ENCODE peak calls at places on chromosome 14, in eight cellular contexts. W is cardiac muscle cell; R is endothelial cell of umbilical vein; A is CD8-positive, alpha-beta memory T cell; G is HepG2; P is H9; E is CD4-positive, CD25-positive, alpha-beta regulatory T cell; X is spleen. C is an unnamed sample.
A peak's percentile ranks its signal among the peaks of the same experiment; 100 is the strongest.

GRCh38 chr14:50862171-50862570 is 9.7 kb upstream of the ABHD12B start:
- DNase-seq in X (no peak), P (no peak), W (peak; percentile 74), E (no peak), G (peak; percentile 31), A (no peak), R (no peak), C (no peak)

GRCh38 chr14:52402812-52403526 is 88.9 kb downstream of the PTGER2 start:
- DNase-seq in A (no peak), W (peak; percentile 41), G (no peak), R (no peak), X (no peak), P (no peak), E (no peak), C (peak; percentile 27)

GRCh38 chr14:64724578-64724930 is 20.3 kb downstream of the PLEKHG3 start:
- DNase-seq in E (no peak), P (no peak), G (no peak), W (no peak), A (no peak), X (peak; percentile 51), R (no peak), C (no peak)

GRCh38 chr14:21406213-21406612 is 22.4 kb upstream of the SUPT16H start:
- DNase-seq in X (no peak), R (no peak), G (no peak), W (no peak), A (no peak), P (no peak), E (no peak), C (no peak)

GRCh38 chr14:37859177-37859576 is 263.7 kb downstream of the TTC6 start:
- DNase-seq in E (no peak), W (no peak), X (no peak), A (no peak), R (no peak), G (no peak), P (no peak), C (no peak)

GRCh38 chr14:73273799-73274198 is 36.5 kb downstream of the PAPLN start:
- DNase-seq in E (no peak), A (no peak), X (no peak), P (no peak), G (no peak), R (no peak), W (no peak), C (no peak)

GRCh38 chr14:61568572-61569011 is 126.7 kb upstream of the HIF1A start:
- DNase-seq in P (peak; percentile 72), R (no peak), G (no peak), X (peak; percentile 95), E (peak; percentile 8), W (no peak), A (peak; percentile 10), C (no peak)

GRCh38 chr14:103848720-103849077 is 1.3 kb upstream of the PPP1R13B start:
- DNase-seq in A (no peak), G (no peak), W (no peak), P (no peak), X (no peak), E (no peak), R (no peak), C (no peak)

GRCh38 chr14:64509036-64509435 is 4.5 kb downstream of the ZBTB1 start:
- DNase-seq in G (peak; percentile 59), R (no peak), E (no peak), P (peak; percentile 67), W (no peak), A (no peak), X (no peak), C (no peak)

GRCh38 chr14:26088260-26088659 is 509.6 kb downstream of the NOVA1 start:
- DNase-seq in X (no peak), G (no peak), E (no peak), W (no peak), R (no peak), A (no peak), P (peak; percentile 36), C (no peak)

GRCh38 chr14:52354257-52354656 is 40.1 kb downstream of the PTGER2 start:
- DNase-seq in P (no peak), X (no peak), R (no peak), A (no peak), E (no peak), W (no peak), G (no peak), C (no peak)

GRCh38 chr14:99952453-99952852 is 112.8 kb upstream of the EVL start:
- DNase-seq in X (no peak), E (no peak), A (no peak), P (no peak), W (no peak), R (no peak), G (no peak), C (no peak)

GRCh38 chr14:100488057-100488456 is 99.2 kb downstream of the BEGAIN start:
- DNase-seq in A (no peak), X (no peak), W (no peak), P (no peak), G (no peak), E (no peak), R (no peak), C (no peak)

GRCh38 chr14:105333020-105333490 is 18.5 kb downstream of the PACS2 start:
- DNase-seq in P (no peak), X (no peak), E (no peak), A (no peak), R (no peak), G (no peak), W (no peak), C (no peak)

GRCh38 chr14:102819176-102819628 is 42.0 kb downstream of the TRAF3 start:
- DNase-seq in W (no peak), E (peak; percentile 43), A (peak; percentile 16), G (peak; percentile 77), X (peak; percentile 81), R (no peak), P (no peak), C (no peak)

GRCh38 chr14:57008534-57008933 is 198.3 kb upstream of the OTX2 start:
- DNase-seq in X (no peak), G (no peak), W (no peak), A (no peak), E (no peak), P (no peak), R (no peak), C (no peak)

GRCh38 chr14:19878029-19878642 is 3.2 kb downstream of the OR4K2 start:
- DNase-seq in X (no peak), G (peak; percentile 30), P (no peak), A (no peak), W (no peak), R (no peak), E (no peak), C (no peak)

GRCh38 chr14:67441672-67442071 is 29.7 kb upstream of the PLEK2 start:
- DNase-seq in W (no peak), R (no peak), E (no peak), G (no peak), X (no peak), P (no peak), A (no peak), C (no peak)

GRCh38 chr14:67447033-67447381 is 35.0 kb upstream of the PLEK2 start:
- DNase-seq in R (no peak), W (no peak), A (no peak), E (no peak), G (no peak), X (no peak), P (no peak), C (no peak)

GRCh38 chr14:67446371-67447032 is 34.5 kb upstream of the PLEK2 start:
- DNase-seq in G (no peak), X (no peak), A (no peak), E (no peak), P (no peak), R (no peak), W (peak; percentile 12), C (no peak)

GRCh38 chr14:67442139-67442906 is 30.4 kb upstream of the PLEK2 start:
- DNase-seq in X (no peak), P (no peak), W (no peak), A (no peak), R (no peak), G (no peak), E (no peak), C (no peak)

DNA sequence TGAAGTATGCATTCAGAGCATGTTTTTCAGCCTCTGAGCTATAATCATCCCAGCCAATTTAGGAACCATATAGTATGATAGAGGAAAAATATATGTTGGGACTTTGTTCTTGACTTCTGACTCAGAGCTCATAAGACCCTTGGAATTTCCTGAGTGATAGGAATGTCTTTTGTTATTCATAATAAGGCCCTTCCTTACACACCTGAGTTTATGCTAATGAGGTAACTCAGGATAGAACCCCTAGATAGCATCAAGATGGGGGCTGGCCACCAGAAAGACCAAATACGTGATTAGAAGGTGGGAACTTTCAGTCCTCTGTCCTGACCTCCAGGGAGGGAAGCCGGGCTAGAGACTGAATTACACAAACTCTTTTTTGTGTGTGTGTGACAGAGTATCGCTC is 32.4 kb upstream of the PLEK2 start:
- DNase-seq in G (no peak), X (no peak), W (no peak), P (no peak), E (no peak), R (no peak), A (no peak), C (peak; percentile 26)
- H3K27ac ChIP-seq in G (no peak overlapping the region), X (no peak overlapping the region), W (no peak overlapping the region), P (peak overlapping the region; percentile 47), E (no peak overlapping the region), R (no peak overlapping the region), A (no peak overlapping the region), C (peak overlapping the region; percentile 86)

DNA sequence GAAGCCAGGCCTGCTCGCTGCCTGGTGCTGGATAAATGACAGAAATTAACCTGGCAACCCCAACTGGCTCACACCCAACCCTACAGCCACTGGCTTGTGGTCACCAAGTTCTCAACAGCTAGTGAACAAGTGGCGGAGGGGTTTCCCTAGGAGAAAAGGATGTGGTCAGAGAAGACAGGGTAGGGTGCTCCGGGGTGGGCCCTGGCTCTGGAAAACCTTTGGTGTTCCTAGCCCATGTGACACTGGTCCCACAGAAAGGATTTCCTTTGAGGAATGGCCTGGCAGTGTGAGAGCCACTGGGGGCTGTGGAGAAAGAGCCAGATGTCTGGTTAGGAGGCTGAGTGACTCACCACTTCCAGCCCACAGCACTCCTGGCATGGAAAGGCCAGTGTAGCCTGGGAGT is 8.7 kb downstream of the SYNE3 start:
- DNase-seq in X (peak; percentile 72), A (no peak), W (peak; percentile 74), P (no peak), G (no peak), E (no peak), R (peak; percentile 83), C (no peak)
- H3K27ac ChIP-seq in X (peak overlapping the region; percentile 59), A (no peak overlapping the region), W (no peak overlapping the region), P (no peak overlapping the region), G (no peak overlapping the region), E (peak overlapping the region; percentile 41), R (peak overlapping the region; percentile 88), C (peak overlapping the region; percentile 56)

GRCh38 chr14:77022219-77022852 is 6.2 kb downstream of the IRF2BPL start:
- DNase-seq in E (no peak), X (no peak), P (no peak), R (no peak), G (no peak), W (no peak), A (no peak), C (no peak)
- H3K27ac ChIP-seq in E (no peak overlapping the region), X (peak overlapping the region; percentile 76), P (no peak overlapping the region), R (no peak overlapping the region), G (peak overlapping the region; percentile 1), W (peak overlapping the region; percentile 24), A (no peak overlapping the region), C (peak overlapping the region; percentile 98)

DNA sequence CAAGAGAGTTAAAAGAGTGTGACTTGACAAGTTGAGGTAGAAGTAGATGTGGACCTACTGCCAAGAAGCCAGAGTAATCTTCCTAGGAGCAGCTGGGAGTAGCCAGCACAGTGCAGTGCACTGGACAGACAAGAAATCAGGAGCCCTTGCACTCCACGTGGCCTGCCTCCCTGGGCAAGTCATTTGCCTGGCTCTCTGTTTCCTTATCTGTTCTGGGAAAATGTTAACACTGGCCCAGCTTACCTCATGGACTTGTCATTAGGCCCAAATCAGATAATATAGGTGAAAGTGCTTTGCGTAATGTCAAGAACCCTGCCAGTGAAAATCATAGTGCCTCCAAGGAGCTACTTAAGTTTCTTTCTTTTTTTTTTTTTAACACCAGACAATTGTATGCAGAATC is 19.2 kb downstream of the SLC7A8 start:
- DNase-seq in X (no peak), A (no peak), W (peak; percentile 85), G (no peak), P (no peak), R (no peak), E (no peak), C (no peak)
- H3K27ac ChIP-seq in X (no peak overlapping the region), A (no peak overlapping the region), W (no peak overlapping the region), G (no peak overlapping the region), P (no peak overlapping the region), R (no peak overlapping the region), E (no peak overlapping the region), C (no peak overlapping the region)